ENCODE peak calls at places on chromosomes 13 and 19, in six cellular contexts. Y is neural progenitor cell, W is Peyer's patch, V is A549, G is AG10803, E is uterus. L is an unnamed sample.

GRCh38 chr13:90846956-90847355 is 500.5 kb upstream of the MIR17HG start:
- DNase-seq in Y (no peak), W (no peak), V (no peak), G (no peak), E (no peak), L (no peak)

GRCh38 chr19:20660473-20660872 is 898 bp downstream of the ZNF626 start:
- DNase-seq in Y (peak), W (no peak), V (no peak), G (no peak), E (no peak), L (no peak)

GRCh38 chr13:26459276-26460131 is 98.0 kb upstream of the WASF3 start:
- DNase-seq in Y (no peak), W (no peak), V (no peak), G (no peak), E (no peak), L (peak)

GRCh38 chr13:94705081-94705751 is 7.1 kb downstream of the SOX21 start:
- DNase-seq in Y (peak), W (no peak), V (no peak), G (no peak), E (no peak), L (no peak)

GRCh38 chr13:109840201-109840892 is 54.0 kb upstream of the IRS2 start:
- DNase-seq in Y (peak), W (no peak), V (no peak), G (peak), E (no peak), L (peak)

GRCh38 chr13:62678039-62678438 is 1262.4 kb upstream of the PCDH20 start:
- DNase-seq in Y (no peak), W (no peak), V (peak), G (no peak), E (no peak), L (no peak)

GRCh38 chr19:8569066-8569761 is 8.0 kb downstream of the MYO1F start:
- DNase-seq in Y (no peak), W (no peak), V (peak), G (peak), E (no peak), L (peak)

GRCh38 chr13:20127563-20128458 is 33.0 kb downstream of the GJA3 start:
- DNase-seq in Y (peak), W (peak), V (peak), G (peak), E (peak), L (peak)

GRCh38 chr19:343451-343931 is 1.1 kb downstream of the MIER2 start:
- DNase-seq in Y (no peak), W (no peak), V (no peak), G (peak), E (no peak), L (no peak)

GRCh38 chr13:94198666-94199065 is 280.8 kb downstream of the DCT start:
- DNase-seq in Y (no peak), W (no peak), V (no peak), G (no peak), E (no peak), L (no peak)

GRCh38 chr19:8592231-8593009 is 15.2 kb upstream of the MYO1F start:
- DNase-seq in Y (peak), W (peak), V (peak), G (peak), E (peak), L (peak)

GRCh38 chr13:36207672-36208071 is 6.7 kb downstream of the SOHLH2 start:
- DNase-seq in Y (no peak), W (no peak), V (no peak), G (no peak), E (no peak), L (peak)

GRCh38 chr19:43570174-43570791 is 5.0 kb downstream of the XRCC1 start:
- DNase-seq in Y (no peak), W (no peak), V (no peak), G (no peak), E (no peak), L (no peak)

GRCh38 chr19:19146000-19146608 is 7.8 kb upstream of the TMEM161A start:
- DNase-seq in Y (peak), W (peak), V (peak), G (peak), E (peak), L (peak)

GRCh38 chr13:110014719-110015118 is 228.3 kb upstream of the IRS2 start:
- DNase-seq in Y (no peak), W (no peak), V (peak), G (no peak), E (no peak), L (peak)

GRCh38 chr19:47631681-47632446 is 22.9 kb downstream of the BICRA start:
- DNase-seq in Y (no peak), W (no peak), V (no peak), G (peak), E (peak), L (no peak)

GRCh38 chr13:36362251-36362650 is 16.1 kb upstream of the SPART start:
- DNase-seq in Y (no peak), W (no peak), V (peak), G (peak), E (no peak), L (peak)

GRCh38 chr13:84208251-84208650 is 326.0 kb upstream of the SLITRK1 start:
- DNase-seq in Y (no peak), W (no peak), V (no peak), G (no peak), E (no peak), L (no peak)

GRCh38 chr13:79782541-79783216 is 301.7 kb downstream of the NDFIP2 start:
- DNase-seq in Y (peak), W (peak), V (no peak), G (peak), E (no peak), L (no peak)

GRCh38 chr19:44903216-44903601 is 2.4 kb upstream of the APOE start:
- DNase-seq in Y (no peak), W (no peak), V (no peak), G (no peak), E (no peak), L (no peak)

GRCh38 chr19:3682741-3683404 is 17.4 kb downstream of the PIP5K1C start:
- DNase-seq in Y (peak), W (no peak), V (no peak), G (no peak), E (peak), L (peak)

GRCh38 chr19:54684537-54684936 is 21.8 kb downstream of the LILRB4 start:
- DNase-seq in Y (peak), W (no peak), V (peak), G (no peak), E (no peak), L (peak)

GRCh38 chr13:27704681-27705080 is 83.0 kb downstream of the POLR1D start:
- DNase-seq in Y (no peak), W (no peak), V (no peak), G (no peak), E (no peak), L (no peak)

GRCh38 chr19:15562861-15563260 is 52.2 kb upstream of the CYP4F8 start:
- DNase-seq in Y (no peak), W (no peak), V (no peak), G (peak), E (no peak), L (peak)

GRCh38 chr13:97810152-97810551 is 143.3 kb upstream of the IPO5 start:
- DNase-seq in Y (peak), W (no peak), V (peak), G (peak), E (no peak), L (peak)

GRCh38 chr19:35689836-35690235 is 14.5 kb upstream of the ZBTB32 start:
- DNase-seq in Y (no peak), W (no peak), V (no peak), G (peak), E (no peak), L (no peak)

GRCh38 chr13:95301135-95301946 is at the start of gene ABCC4:
- DNase-seq in Y (peak), W (peak), V (peak), G (peak), E (peak), L (peak)

GRCh38 chr13:50712469-50712868 is 131.0 kb downstream of the DLEU7 start:
- DNase-seq in Y (no peak), W (no peak), V (no peak), G (peak), E (no peak), L (no peak)

GRCh38 chr13:73201601-73202000 is 142.8 kb downstream of the KLF5 start:
- DNase-seq in Y (no peak), W (no peak), V (no peak), G (peak), E (no peak), L (peak)

GRCh38 chr19:8682472-8682871 is 16.1 kb downstream of the ACTL9 start:
- DNase-seq in Y (no peak), W (no peak), V (no peak), G (no peak), E (no peak), L (no peak)

DNA sequence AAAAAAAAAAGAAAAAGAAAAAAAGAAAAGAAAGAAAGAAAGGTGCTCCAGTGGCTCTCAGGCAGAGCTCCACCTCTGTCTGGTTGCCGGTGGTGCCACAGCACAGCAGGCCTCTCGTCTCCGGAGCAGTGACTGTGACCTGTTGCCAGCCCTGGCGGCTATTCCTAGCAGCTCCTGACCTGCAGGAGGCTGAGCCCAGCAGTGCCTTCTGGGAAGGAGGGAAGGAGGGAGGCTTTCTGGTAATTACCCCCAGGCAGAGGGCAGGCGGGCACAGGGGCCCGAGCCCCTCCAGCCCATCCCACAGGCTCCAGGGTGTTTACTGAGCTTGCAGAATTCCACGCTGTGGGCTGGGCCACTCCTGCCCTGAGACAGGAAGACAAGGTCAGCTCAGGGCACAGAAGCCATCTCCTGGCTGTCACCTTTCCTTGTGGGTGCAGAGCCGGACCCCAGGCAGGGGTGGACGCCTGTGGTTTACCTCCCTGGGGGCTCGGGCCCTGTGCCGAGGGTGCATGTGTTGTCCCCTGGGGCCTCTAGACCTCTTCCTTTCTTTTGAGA is 77.9 kb downstream of the GNG7 start:
- DNase-seq in Y (peak), W (no peak), V (no peak), G (no peak), E (no peak), L (no peak)
- TF ChIP-seq CTCF in Y (peak), W (peak), V (no peak), G (no peak), E (no peak), L (no peak)

DNA sequence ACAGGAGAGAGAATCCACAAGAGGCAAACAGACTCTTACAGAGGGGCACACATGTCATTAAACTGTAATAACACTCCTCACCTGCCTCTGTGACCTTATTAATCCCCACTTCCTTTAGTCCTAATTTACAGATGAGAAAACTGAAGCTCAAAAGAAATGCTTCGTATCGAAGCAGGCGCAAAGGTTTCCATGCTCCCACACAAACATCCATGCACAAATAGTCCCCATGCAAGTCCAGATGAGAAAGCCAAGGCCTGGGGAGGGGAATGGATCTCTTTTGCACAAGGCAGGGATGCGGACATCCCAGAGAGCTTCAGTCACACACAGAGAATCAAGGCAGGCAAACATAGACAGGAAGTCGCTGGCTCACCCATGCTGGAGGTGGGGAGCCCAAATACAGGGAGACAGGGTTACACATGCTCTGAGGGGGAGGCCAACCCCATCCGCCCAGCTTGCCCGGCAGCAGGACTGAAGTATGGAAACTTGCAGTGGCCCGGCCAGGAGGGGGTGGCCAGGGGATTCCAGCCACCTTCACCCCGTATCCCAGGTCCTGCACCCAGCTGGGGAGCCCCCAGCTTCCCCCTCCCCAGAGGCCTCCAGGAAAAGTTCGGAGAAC is 468 bp downstream of the S1PR5 start:
- DNase-seq in Y (no peak), W (no peak), V (no peak), G (peak), E (no peak), L (no peak)
- H3K4me3 ChIP-seq in Y (peak), W (no peak), V (peak), G (peak), E (no peak), L (peak)

DNA sequence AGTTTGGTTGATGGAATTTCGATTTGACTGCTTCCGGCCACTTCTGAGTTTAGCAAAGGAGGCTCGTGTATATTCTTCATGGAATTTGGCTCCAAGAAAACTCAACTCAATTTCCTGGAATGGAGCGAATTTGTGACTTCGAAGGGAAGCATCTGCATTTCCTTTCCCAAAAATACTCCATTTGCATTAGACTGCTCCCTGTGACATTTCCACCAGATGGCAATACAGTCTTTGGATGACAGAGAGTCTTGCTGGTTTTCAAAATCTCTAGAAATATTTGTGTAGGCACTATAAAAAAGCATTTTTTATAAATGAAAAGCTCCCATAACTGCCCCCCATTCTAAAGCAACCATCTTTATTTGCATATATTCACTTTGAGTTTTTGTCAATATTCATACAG is 4.1 kb downstream of the C1QTNF9 start:
- DNase-seq in Y (no peak), W (no peak), V (peak), G (peak), E (no peak), L (peak)
- TF ChIP-seq CTCF in Y (peak), W (peak), V (peak), G (peak), E (no peak), L (peak)

GRCh38 chr19:49017666-49018351 is 918 bp upstream of the LHB start:
- DNase-seq in Y (peak), W (peak), V (no peak), G (peak), E (no peak), L (peak)
- H3K4me3 ChIP-seq in Y (peak), W (peak), V (peak), G (peak), E (peak), L (peak)

DNA sequence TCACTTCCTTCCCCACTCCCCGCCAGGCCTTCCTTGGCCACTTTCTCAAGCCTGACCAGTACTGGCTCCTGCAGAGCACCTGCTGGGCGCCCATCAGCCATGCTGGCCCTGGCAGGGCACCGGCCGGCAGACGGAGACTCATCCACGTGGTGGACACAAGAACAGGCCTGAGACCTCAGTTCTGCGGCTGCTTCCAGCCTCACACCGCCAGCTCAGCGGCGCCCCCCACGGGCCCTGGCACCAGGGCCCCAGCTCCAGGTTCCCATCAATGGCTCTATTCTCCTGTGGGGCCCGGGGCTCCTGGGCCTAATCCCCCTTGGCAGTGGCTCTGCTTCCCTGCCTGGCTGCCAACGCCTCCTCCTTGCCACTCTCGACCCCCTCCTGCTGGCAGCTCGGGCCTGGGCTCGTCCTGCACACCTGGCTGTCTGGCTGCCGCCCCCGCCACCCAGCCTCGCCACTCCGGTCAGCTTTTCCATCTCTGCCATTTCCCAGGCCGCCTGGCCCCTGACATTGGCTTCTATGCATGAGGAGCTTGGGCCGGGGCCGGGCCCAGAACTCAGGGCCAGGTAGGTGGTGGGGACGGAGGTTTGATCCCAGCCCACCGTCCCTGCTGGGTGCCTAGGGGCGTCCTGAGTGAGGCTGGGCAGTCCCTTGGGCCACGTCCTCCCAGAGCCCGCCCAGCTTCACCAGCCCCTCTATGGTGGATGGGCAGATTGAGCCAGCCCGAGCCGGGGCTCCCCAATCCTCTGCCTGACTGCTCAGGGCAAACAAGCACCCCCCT is 6.2 kb downstream of the NDUFA11 start:
- DNase-seq in Y (no peak), W (no peak), V (no peak), G (no peak), E (no peak), L (no peak)
- TF ChIP-seq CTCF in Y (peak), W (no peak), V (no peak), G (no peak), E (no peak), L (no peak)

GRCh38 chr19:39413269-39413902 is 917 bp downstream of the PLEKHG2 start:
- DNase-seq in Y (peak), W (peak), V (peak), G (peak), E (peak), L (peak)

GRCh38 chr19:39416626-39417120 is 4.2 kb downstream of the PLEKHG2 start:
- DNase-seq in Y (peak), W (no peak), V (no peak), G (no peak), E (peak), L (no peak)

GRCh38 chr19:39413903-39414608 is 1.6 kb downstream of the PLEKHG2 start:
- DNase-seq in Y (peak), W (peak), V (peak), G (peak), E (peak), L (peak)

GRCh38 chr19:39416152-39416551 is 3.7 kb downstream of the PLEKHG2 start:
- DNase-seq in Y (no peak), W (no peak), V (no peak), G (no peak), E (peak), L (no peak)

GRCh38 chr19:39415111-39416046 is 2.9 kb downstream of the PLEKHG2 start:
- DNase-seq in Y (no peak), W (no peak), V (peak), G (no peak), E (peak), L (no peak)
- H3K4me3 ChIP-seq in Y (no peak), W (no peak), V (no peak), G (peak), E (peak), L (no peak)

GRCh38 chr19:42115705-42116104 is 16.5 kb downstream of the POU2F2 start:
- DNase-seq in Y (no peak), W (no peak), V (no peak), G (no peak), E (no peak), L (no peak)

GRCh38 chr19:42111811-42112210 is 20.4 kb downstream of the POU2F2 start:
- DNase-seq in Y (no peak), W (no peak), V (no peak), G (peak), E (no peak), L (peak)

GRCh38 chr19:42114412-42114811 is 17.8 kb downstream of the POU2F2 start:
- DNase-seq in Y (no peak), W (no peak), V (no peak), G (no peak), E (no peak), L (no peak)

GRCh38 chr19:42115219-42115618 is 17.0 kb downstream of the POU2F2 start:
- DNase-seq in Y (no peak), W (no peak), V (no peak), G (peak), E (no peak), L (peak)

GRCh38 chr19:42113641-42114348 is 18.5 kb downstream of the POU2F2 start:
- DNase-seq in Y (no peak), W (no peak), V (peak), G (peak), E (no peak), L (peak)
- TF ChIP-seq CTCF in Y (no peak), W (no peak), V (peak), G (peak), E (no peak), L (peak)

GRCh38 chr19:38713865-38714264 is 30.4 kb downstream of the CAPN12 start:
- DNase-seq in Y (no peak), W (no peak), V (no peak), G (no peak), E (no peak), L (no peak)

GRCh38 chr19:38711726-38712153 is 32.5 kb downstream of the CAPN12 start:
- DNase-seq in Y (no peak), W (no peak), V (no peak), G (peak), E (no peak), L (peak)

GRCh38 chr19:38712161-38712748 is 32.0 kb downstream of the CAPN12 start:
- DNase-seq in Y (no peak), W (no peak), V (no peak), G (no peak), E (no peak), L (no peak)

GRCh38 chr19:38714354-38714778 is 29.9 kb downstream of the CAPN12 start:
- DNase-seq in Y (no peak), W (no peak), V (no peak), G (no peak), E (no peak), L (no peak)

DNA sequence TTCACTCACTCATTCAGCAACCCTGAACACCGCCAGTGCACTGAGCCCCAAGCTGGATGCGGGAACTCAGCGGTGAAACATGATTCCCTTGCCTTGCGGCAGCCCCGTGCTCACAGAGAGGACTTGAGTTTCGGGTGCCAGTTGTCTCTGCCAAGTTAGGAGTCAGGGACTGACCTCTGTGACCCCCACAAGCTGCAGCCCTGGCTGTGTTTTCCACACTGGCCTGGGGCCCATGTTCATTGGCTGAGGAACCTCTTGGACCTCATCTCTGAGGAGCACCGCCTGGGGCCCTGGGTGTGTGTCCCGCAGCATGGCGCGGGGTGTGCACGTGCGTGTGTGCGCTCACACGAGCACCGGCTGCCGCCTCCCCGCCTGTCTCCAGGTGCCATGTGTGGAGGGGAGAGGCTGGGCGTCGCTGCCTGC is 31.0 kb downstream of the CAPN12 start:
- DNase-seq in Y (no peak), W (no peak), V (no peak), G (no peak), E (peak), L (peak)
- H3K4me3 ChIP-seq in Y (no peak), W (no peak), V (no peak), G (no peak), E (no peak), L (no peak)

GRCh38 chr13:33022986-33023385 is 6.8 kb downstream of the KL start:
- DNase-seq in Y (no peak), W (no peak), V (no peak), G (no peak), E (no peak), L (no peak)
- TF ChIP-seq CTCF in Y (no peak), W (no peak), V (no peak), G (no peak), E (no peak), L (no peak)

L was measured in fibroblast of mammary gland.